ENCODE peak calls at places on chromosomes 16 and 17, in eight cellular contexts. One of them, this sample, is unnamed.

GRCh38 chr17:53818271-53818670 is 4.5 kb upstream of the KIF2B start:
- DNase-seq in CD4-positive, CD25-positive, alpha-beta regulatory T cell: no peak
- DNase-seq in K562: no peak
- DNase-seq in RPMI7951: no peak
- DNase-seq in iPS DF 19.7: no peak
- DNase-seq in activated T-cell treated with anti-CD3 and anti-CD28 coated beads for 1 hour: no peak
- DNase-seq in stimulated activated CD4-positive, alpha-beta T cell treated with anti-CD3 and anti-CD28 coated beads, Interleukin-1b, Interleukin-23, amount 100 ng/mL, for 24 hours: no peak
- DNase-seq in astrocyte of the hippocampus: no peak
- DNase-seq in this sample: no peak

GRCh38 chr17:81976332-81977210 is 858 bp upstream of the ASPSCR1 start:
- DNase-seq in stimulated activated CD4-positive, alpha-beta T cell treated with anti-CD3 and anti-CD28 coated beads, Interleukin-1b, Interleukin-23, amount 100 ng/mL, for 24 hours: peak; percentile 46
- DNase-seq in activated T-cell treated with anti-CD3 and anti-CD28 coated beads for 1 hour: no peak
- DNase-seq in K562: peak; percentile 32
- DNase-seq in iPS DF 19.7: no peak
- DNase-seq in CD4-positive, CD25-positive, alpha-beta regulatory T cell: no peak
- DNase-seq in astrocyte of the hippocampus: peak; percentile 39
- DNase-seq in RPMI7951: no peak
- DNase-seq in this sample: no peak

GRCh38 chr17:29723283-29724047 is 100.8 kb upstream of the CORO6 start:
- DNase-seq in K562: peak; percentile 38
- DNase-seq in astrocyte of the hippocampus: no peak
- DNase-seq in CD4-positive, CD25-positive, alpha-beta regulatory T cell: peak; percentile 30
- DNase-seq in RPMI7951: no peak
- DNase-seq in activated T-cell treated with anti-CD3 and anti-CD28 coated beads for 1 hour: no peak
- DNase-seq in stimulated activated CD4-positive, alpha-beta T cell treated with anti-CD3 and anti-CD28 coated beads, Interleukin-1b, Interleukin-23, amount 100 ng/mL, for 24 hours: no peak
- DNase-seq in iPS DF 19.7: no peak
- DNase-seq in this sample: no peak

GRCh38 chr16:78786635-78787034 is 687.2 kb downstream of the WWOX start:
- DNase-seq in RPMI7951: no peak
- DNase-seq in K562: no peak
- DNase-seq in stimulated activated CD4-positive, alpha-beta T cell treated with anti-CD3 and anti-CD28 coated beads, Interleukin-1b, Interleukin-23, amount 100 ng/mL, for 24 hours: no peak
- DNase-seq in iPS DF 19.7: no peak
- DNase-seq in CD4-positive, CD25-positive, alpha-beta regulatory T cell: no peak
- DNase-seq in activated T-cell treated with anti-CD3 and anti-CD28 coated beads for 1 hour: no peak
- DNase-seq in astrocyte of the hippocampus: no peak
- DNase-seq in this sample: no peak

GRCh38 chr17:71192039-71192555 is 928.7 kb upstream of the SOX9 start:
- DNase-seq in stimulated activated CD4-positive, alpha-beta T cell treated with anti-CD3 and anti-CD28 coated beads, Interleukin-1b, Interleukin-23, amount 100 ng/mL, for 24 hours: no peak
- DNase-seq in activated T-cell treated with anti-CD3 and anti-CD28 coated beads for 1 hour: no peak
- DNase-seq in astrocyte of the hippocampus: no peak
- DNase-seq in CD4-positive, CD25-positive, alpha-beta regulatory T cell: no peak
- DNase-seq in iPS DF 19.7: no peak
- DNase-seq in RPMI7951: no peak
- DNase-seq in K562: no peak
- DNase-seq in this sample: no peak

GRCh38 chr17:75109047-75109406 is 742 bp upstream of the ARMC7 start:
- DNase-seq in astrocyte of the hippocampus: no peak
- DNase-seq in K562: no peak
- DNase-seq in stimulated activated CD4-positive, alpha-beta T cell treated with anti-CD3 and anti-CD28 coated beads, Interleukin-1b, Interleukin-23, amount 100 ng/mL, for 24 hours: no peak
- DNase-seq in iPS DF 19.7: no peak
- DNase-seq in CD4-positive, CD25-positive, alpha-beta regulatory T cell: no peak
- DNase-seq in RPMI7951: no peak
- DNase-seq in activated T-cell treated with anti-CD3 and anti-CD28 coated beads for 1 hour: no peak
- DNase-seq in this sample: no peak

GRCh38 chr16:67723151-67723915 is 4.2 kb upstream of the GFOD2 start:
- DNase-seq in RPMI7951: peak; percentile 97
- DNase-seq in activated T-cell treated with anti-CD3 and anti-CD28 coated beads for 1 hour: no peak
- DNase-seq in astrocyte of the hippocampus: peak; percentile 91
- DNase-seq in stimulated activated CD4-positive, alpha-beta T cell treated with anti-CD3 and anti-CD28 coated beads, Interleukin-1b, Interleukin-23, amount 100 ng/mL, for 24 hours: no peak
- DNase-seq in CD4-positive, CD25-positive, alpha-beta regulatory T cell: no peak
- DNase-seq in iPS DF 19.7: no peak
- DNase-seq in K562: no peak
- DNase-seq in this sample: no peak

GRCh38 chr16:68361485-68361884 is 50.7 kb downstream of the PRMT7 start:
- DNase-seq in iPS DF 19.7: no peak
- DNase-seq in stimulated activated CD4-positive, alpha-beta T cell treated with anti-CD3 and anti-CD28 coated beads, Interleukin-1b, Interleukin-23, amount 100 ng/mL, for 24 hours: no peak
- DNase-seq in astrocyte of the hippocampus: no peak
- DNase-seq in K562: no peak
- DNase-seq in CD4-positive, CD25-positive, alpha-beta regulatory T cell: no peak
- DNase-seq in activated T-cell treated with anti-CD3 and anti-CD28 coated beads for 1 hour: no peak
- DNase-seq in RPMI7951: no peak
- DNase-seq in this sample: no peak

GRCh38 chr17:76145231-76146052 is 4.4 kb upstream of the FOXJ1 start:
- DNase-seq in iPS DF 19.7: no peak
- DNase-seq in RPMI7951: no peak
- DNase-seq in CD4-positive, CD25-positive, alpha-beta regulatory T cell: peak; percentile 71
- DNase-seq in K562: no peak
- DNase-seq in activated T-cell treated with anti-CD3 and anti-CD28 coated beads for 1 hour: peak; percentile 44
- DNase-seq in astrocyte of the hippocampus: no peak
- DNase-seq in stimulated activated CD4-positive, alpha-beta T cell treated with anti-CD3 and anti-CD28 coated beads, Interleukin-1b, Interleukin-23, amount 100 ng/mL, for 24 hours: peak; percentile 28
- DNase-seq in this sample: no peak

GRCh38 chr17:58557981-58558380 is 43.5 kb upstream of the MTMR4 start:
- DNase-seq in stimulated activated CD4-positive, alpha-beta T cell treated with anti-CD3 and anti-CD28 coated beads, Interleukin-1b, Interleukin-23, amount 100 ng/mL, for 24 hours: no peak
- DNase-seq in iPS DF 19.7: no peak
- DNase-seq in activated T-cell treated with anti-CD3 and anti-CD28 coated beads for 1 hour: no peak
- DNase-seq in CD4-positive, CD25-positive, alpha-beta regulatory T cell: no peak
- DNase-seq in K562: no peak
- DNase-seq in RPMI7951: no peak
- DNase-seq in astrocyte of the hippocampus: no peak
- DNase-seq in this sample: no peak

GRCh38 chr17:42248351-42249179 is 27.6 kb downstream of the STAT5B start:
- DNase-seq in astrocyte of the hippocampus: peak; percentile 81
- DNase-seq in RPMI7951: peak; percentile 86
- DNase-seq in K562: no peak
- DNase-seq in stimulated activated CD4-positive, alpha-beta T cell treated with anti-CD3 and anti-CD28 coated beads, Interleukin-1b, Interleukin-23, amount 100 ng/mL, for 24 hours: peak; percentile 52
- DNase-seq in iPS DF 19.7: no peak
- DNase-seq in activated T-cell treated with anti-CD3 and anti-CD28 coated beads for 1 hour: peak; percentile 57
- DNase-seq in CD4-positive, CD25-positive, alpha-beta regulatory T cell: peak; percentile 87
- DNase-seq in this sample: peak; percentile 84

GRCh38 chr16:26598061-26598460 is 468.7 kb upstream of the C16orf82 start:
- DNase-seq in stimulated activated CD4-positive, alpha-beta T cell treated with anti-CD3 and anti-CD28 coated beads, Interleukin-1b, Interleukin-23, amount 100 ng/mL, for 24 hours: peak; percentile 54
- DNase-seq in activated T-cell treated with anti-CD3 and anti-CD28 coated beads for 1 hour: peak; percentile 23
- DNase-seq in CD4-positive, CD25-positive, alpha-beta regulatory T cell: peak; percentile 76
- DNase-seq in K562: peak; percentile 17
- DNase-seq in RPMI7951: no peak
- DNase-seq in astrocyte of the hippocampus: no peak
- DNase-seq in iPS DF 19.7: no peak
- DNase-seq in this sample: no peak

GRCh38 chr16:21574372-21574771 is 25.0 kb upstream of the METTL9 start:
- DNase-seq in astrocyte of the hippocampus: no peak
- DNase-seq in activated T-cell treated with anti-CD3 and anti-CD28 coated beads for 1 hour: no peak
- DNase-seq in stimulated activated CD4-positive, alpha-beta T cell treated with anti-CD3 and anti-CD28 coated beads, Interleukin-1b, Interleukin-23, amount 100 ng/mL, for 24 hours: no peak
- DNase-seq in K562: no peak
- DNase-seq in iPS DF 19.7: no peak
- DNase-seq in CD4-positive, CD25-positive, alpha-beta regulatory T cell: no peak
- DNase-seq in RPMI7951: no peak
- DNase-seq in this sample: no peak